ENCODE peak calls at places on chromosomes 11 and 22, in eight cellular contexts. M, E, X, T, G, Y, S and H are unnamed samples.

GRCh38 chr11:120260616-120261015 is 20.7 kb downstream of the POU2F3 start:
- DNase-seq in M (no peak), E (no peak), X (no peak), T (no peak), G (no peak), Y (no peak), S (no peak), H (no peak)

GRCh38 chr11:88569342-88569741 is 231.8 kb upstream of the CTSC start:
- DNase-seq in M (no peak), E (no peak), X (peak; percentile 12), T (no peak), G (no peak), Y (no peak), S (no peak), H (peak; percentile 16)

GRCh38 chr22:39360674-39361413 is 11.1 kb downstream of the SYNGR1 start:
- DNase-seq in M (no peak), E (no peak), X (no peak), T (no peak), G (no peak), Y (no peak), S (no peak), H (peak; percentile 72)

GRCh38 chr11:76279651-76280050 is 73.3 kb upstream of the WNT11 start:
- DNase-seq in M (no peak), E (no peak), X (no peak), T (no peak), G (no peak), Y (no peak), S (no peak), H (no peak)

GRCh38 chr22:38218661-38219331 is 17.0 kb downstream of the MAFF start:
- DNase-seq in M (peak; percentile 93), E (no peak), X (peak; percentile 94), T (no peak), G (peak; percentile 83), Y (peak; percentile 98), S (peak; percentile 75), H (peak; percentile 96)

GRCh38 chr11:119904636-119905035 is 175.6 kb upstream of the NECTIN1 start:
- DNase-seq in M (no peak), E (no peak), X (no peak), T (no peak), G (no peak), Y (no peak), S (no peak), H (no peak)

GRCh38 chr11:57377098-57377497 is 3.9 kb downstream of the PRG3 start:
- DNase-seq in M (no peak), E (no peak), X (peak; percentile 33), T (no peak), G (no peak), Y (no peak), S (no peak), H (no peak)

GRCh38 chr22:39439170-39439569 is 17.6 kb upstream of the MGAT3 start:
- DNase-seq in M (peak; percentile 56), E (no peak), X (peak; percentile 61), T (no peak), G (no peak), Y (peak; percentile 61), S (no peak), H (no peak)

GRCh38 chr11:38640854-38641253 is 2042.8 kb upstream of the RAG2 start:
- DNase-seq in M (no peak), E (no peak), X (no peak), T (no peak), G (no peak), Y (no peak), S (no peak), H (no peak)

GRCh38 chr11:9953994-9954626 is 290.2 kb downstream of the SWAP70 start:
- DNase-seq in M (no peak), E (no peak), X (peak; percentile 38), T (no peak), G (no peak), Y (no peak), S (no peak), H (no peak)

GRCh38 chr11:70675697-70676374 is 277.5 kb downstream of the CTTN start:
- DNase-seq in M (peak; percentile 68), E (no peak), X (peak; percentile 7), T (no peak), G (no peak), Y (no peak), S (peak; percentile 12), H (no peak)

GRCh38 chr11:74557526-74557925 is 34.9 kb upstream of the POLD3 start:
- DNase-seq in M (no peak), E (no peak), X (no peak), T (no peak), G (no peak), Y (no peak), S (no peak), H (no peak)

GRCh38 chr11:2153581-2154194 is 7.3 kb downstream of the INS start:
- DNase-seq in M (no peak), E (no peak), X (no peak), T (no peak), G (no peak), Y (no peak), S (no peak), H (no peak)

GRCh38 chr11:2154195-2154585 is 6.8 kb downstream of the INS start:
- DNase-seq in M (no peak), E (no peak), X (no peak), T (no peak), G (no peak), Y (no peak), S (no peak), H (no peak)

GRCh38 chr11:2149471-2150205 is 10.4 kb upstream of the IGF2 start:
- DNase-seq in M (no peak), E (no peak), X (no peak), T (no peak), G (no peak), Y (no peak), S (no peak), H (no peak)

GRCh38 chr11:2150206-2150847 is 10.7 kb downstream of the INS start:
- DNase-seq in M (peak; percentile 68), E (no peak), X (peak; percentile 54), T (peak; percentile 78), G (no peak), Y (peak; percentile 54), S (peak; percentile 62), H (peak; percentile 25)

DNA sequence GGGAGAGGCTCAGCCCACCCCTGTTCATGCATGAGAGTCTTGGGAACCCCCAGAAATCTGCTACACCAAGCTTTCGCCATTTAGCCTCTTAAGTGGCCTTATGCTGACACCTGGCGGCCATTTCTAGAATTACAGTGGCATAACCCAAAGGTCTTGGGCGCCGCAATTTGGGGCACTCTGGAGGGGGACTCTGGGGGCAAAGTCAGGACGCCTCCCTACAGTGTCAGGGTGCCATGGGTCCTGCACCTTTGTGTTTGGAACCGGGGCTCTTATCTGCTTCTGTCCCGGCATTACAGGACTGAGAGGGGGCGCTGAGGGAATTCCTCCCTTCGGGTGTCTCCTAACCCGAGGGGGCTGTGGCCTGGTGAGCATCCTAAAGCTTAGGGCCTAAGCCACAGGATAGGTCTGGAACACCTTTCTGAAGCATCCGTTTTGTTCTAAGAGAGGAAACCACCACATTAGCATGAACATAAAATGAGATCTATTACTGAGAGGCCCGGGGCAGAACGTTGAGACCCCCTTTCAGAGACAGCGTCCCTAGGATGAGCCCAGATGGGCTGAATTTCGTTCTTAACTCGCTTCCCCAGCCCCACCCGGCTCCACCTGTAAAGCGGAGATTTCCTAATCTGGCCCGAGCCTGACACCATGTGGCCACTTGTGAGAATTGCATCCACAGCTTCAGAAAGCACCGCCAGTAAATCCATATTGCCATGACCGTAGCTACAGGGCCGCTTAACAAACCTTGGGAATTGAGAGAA is 9.3 kb downstream of the INS start:
- DNase-seq in M (peak; percentile 94), E (peak; percentile 84), X (peak; percentile 77), T (peak; percentile 86), G (no peak), Y (peak; percentile 43), S (peak; percentile 75), H (peak; percentile 36)
- H3K4me2 ChIP-seq in M (peak overlapping the region; percentile 69), E (no peak overlapping the region), X (no peak overlapping the region), T (peak overlapping the region; percentile 36), G (no peak overlapping the region), Y (no peak overlapping the region), S (peak overlapping the region; percentile 55), H (no peak overlapping the region)

DNA sequence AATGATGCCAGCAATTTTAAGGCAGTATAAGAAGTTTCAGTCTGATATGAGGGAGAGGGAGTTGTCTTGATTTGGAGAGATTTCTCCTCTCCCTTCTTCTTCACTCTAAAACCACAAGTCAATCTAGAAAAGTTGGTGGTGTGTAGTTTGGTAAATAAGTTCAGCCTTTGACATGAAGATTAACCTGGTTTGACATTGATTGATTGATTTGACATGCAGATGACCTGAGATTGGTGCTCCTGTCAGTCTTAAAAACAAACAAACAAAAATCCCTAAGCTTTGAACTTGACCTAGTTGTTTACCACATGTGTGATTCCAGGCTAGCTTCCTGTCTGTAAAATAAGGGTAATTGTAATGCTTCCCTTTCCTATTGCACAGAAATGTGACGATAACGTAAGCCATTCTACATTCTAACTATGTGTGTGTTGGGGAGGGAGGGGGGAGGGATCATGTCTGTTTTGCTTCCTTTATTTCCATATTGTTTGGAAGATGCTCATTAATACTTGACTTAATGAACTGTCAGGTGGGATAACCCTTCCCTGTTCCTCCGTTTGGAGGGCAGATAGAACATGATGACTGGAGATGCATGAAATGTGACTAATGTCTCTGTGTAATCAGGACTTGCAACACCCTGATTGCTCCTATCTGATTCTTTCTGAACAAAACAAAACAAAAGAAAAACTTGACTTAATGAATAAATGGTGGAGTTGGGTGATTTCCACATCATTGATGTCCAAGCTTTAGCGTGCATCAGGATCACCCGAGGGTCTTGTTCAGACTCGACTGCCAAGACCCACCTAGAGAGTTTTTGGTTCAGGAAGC is 106.0 kb upstream of the CLMP start:
- DNase-seq in M (no peak), E (no peak), X (peak; percentile 57), T (no peak), G (peak; percentile 33), Y (peak; percentile 63), S (peak; percentile 63), H (peak; percentile 30)
- H3K4me3 ChIP-seq in M (no peak overlapping the region), E (no peak overlapping the region), X (peak overlapping the region; percentile 65), T (no peak overlapping the region), G (no peak overlapping the region), Y (peak overlapping the region; percentile 20), S (no peak overlapping the region), H (no peak overlapping the region)

DNA sequence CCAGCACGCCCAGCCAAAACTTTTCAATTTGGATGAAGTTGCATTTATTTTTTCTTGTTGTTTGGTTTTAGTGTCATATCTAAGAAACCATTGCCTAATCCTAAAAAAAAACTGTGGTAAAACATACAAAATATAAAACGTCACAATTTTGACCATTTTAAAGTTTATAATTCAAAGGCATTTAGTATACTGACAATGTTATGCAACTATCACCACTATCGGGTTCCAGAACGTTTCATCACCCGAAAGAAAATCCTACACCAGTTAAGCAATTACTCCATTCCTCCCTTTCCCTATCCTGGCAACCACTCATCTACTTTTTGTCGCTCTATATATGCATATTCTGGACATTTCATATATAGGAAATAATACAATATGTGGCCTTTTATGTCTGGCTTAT is 30.5 kb upstream of the PHOX2A start:
- DNase-seq in M (no peak), E (no peak), X (no peak), T (no peak), G (no peak), Y (no peak), S (no peak), H (no peak)
- H2AFZ ChIP-seq in M (no peak overlapping the region), E (no peak overlapping the region), X (no peak overlapping the region), T (no peak overlapping the region), G (no peak overlapping the region), Y (no peak overlapping the region), S (no peak overlapping the region), H (no peak overlapping the region)

DNA sequence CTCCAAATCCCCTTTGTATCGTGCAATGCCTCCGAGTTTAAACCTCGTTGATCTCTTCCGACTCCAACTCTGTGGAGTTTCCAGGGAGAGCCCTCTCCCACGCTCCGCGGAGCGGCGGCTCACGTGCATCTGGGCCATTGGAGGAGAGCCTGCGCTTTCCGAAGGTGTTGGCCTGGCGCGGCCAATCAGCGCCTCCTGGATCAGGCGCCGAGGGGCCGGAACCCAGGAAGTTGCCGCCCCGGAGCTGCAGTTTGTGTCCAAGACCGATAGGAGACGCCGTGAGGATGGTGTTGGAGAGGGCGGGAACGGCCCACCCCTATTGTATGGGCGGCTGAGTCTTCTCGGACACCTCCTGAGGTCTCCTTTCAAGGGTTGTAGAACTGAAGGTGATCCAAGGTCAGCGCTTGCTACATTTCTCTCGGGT is 1.6 kb downstream of the ADAMTS15 start:
- DNase-seq in M (peak; percentile 85), E (peak; percentile 36), X (no peak), T (no peak), G (no peak), Y (peak; percentile 86), S (no peak), H (no peak)
- H3K4me2 ChIP-seq in M (peak overlapping the region; percentile 98), E (no peak overlapping the region), X (no peak overlapping the region), T (peak overlapping the region; percentile 97), G (peak overlapping the region; percentile 82), Y (peak overlapping the region; percentile 84), S (no peak overlapping the region), H (peak overlapping the region; percentile 96)